ENCODE peak calls at places on chromosome 20, in five cellular contexts. B, G, W, Z and L are unnamed samples.

GRCh38 chr20:62980380-62980960 is 26.3 kb downstream of the BHLHE23 start:
- DNase-seq in B (no peak), G (no peak), W (no peak), Z (no peak), L (no peak)

GRCh38 chr20:49750611-49751396 is 37.1 kb upstream of the B4GALT5 start:
- DNase-seq in B (no peak), G (peak; percentile 96), W (peak; percentile 46), Z (no peak), L (peak; percentile 51)

GRCh38 chr20:31908016-31908415 is 37.6 kb downstream of the TTLL9 start:
- DNase-seq in B (no peak), G (no peak), W (no peak), Z (peak; percentile 12), L (no peak)

GRCh38 chr20:61253264-61253639 is 1.2 kb downstream of the CDH4 start:
- DNase-seq in B (no peak), G (no peak), W (no peak), Z (no peak), L (no peak)

GRCh38 chr20:13683833-13684232 is 45.1 kb upstream of the TASP1 start:
- DNase-seq in B (no peak), G (no peak), W (no peak), Z (no peak), L (no peak)

GRCh38 chr20:54044156-54044555 is 26.2 kb downstream of the BCAS1 start:
- DNase-seq in B (no peak), G (no peak), W (no peak), Z (peak; percentile 91), L (no peak)

GRCh38 chr20:38121741-38122140 is 43.3 kb downstream of the TGM2 start:
- DNase-seq in B (no peak), G (no peak), W (no peak), Z (peak; percentile 18), L (no peak)

GRCh38 chr20:22861231-22861980 is 173.7 kb upstream of the SSTR4 start:
- DNase-seq in B (no peak), G (no peak), W (no peak), Z (no peak), L (no peak)

GRCh38 chr20:25195962-25196700 is 619 bp downstream of the ENTPD6 start:
- DNase-seq in B (no peak), G (peak; percentile 18), W (peak; percentile 16), Z (peak; percentile 67), L (no peak)

GRCh38 chr20:52191436-52192295 is at the start of gene ZFP64:
- DNase-seq in B (peak; percentile 71), G (peak; percentile 80), W (peak; percentile 82), Z (peak; percentile 74), L (peak; percentile 89)

GRCh38 chr20:9627219-9627618 is 112.8 kb downstream of the LAMP5 start:
- DNase-seq in B (no peak), G (peak; percentile 68), W (no peak), Z (no peak), L (no peak)

GRCh38 chr20:24584538-24585356 is 115.3 kb downstream of the SYNDIG1 start:
- DNase-seq in B (no peak), G (no peak), W (peak; percentile 15), Z (no peak), L (no peak)

GRCh38 chr20:46784450-46785127 is 75.1 kb downstream of the SLC2A10 start:
- DNase-seq in B (no peak), G (no peak), W (no peak), Z (no peak), L (no peak)

GRCh38 chr20:61236677-61237076 is 15.4 kb upstream of the CDH4 start:
- DNase-seq in B (no peak), G (no peak), W (no peak), Z (no peak), L (no peak)